ENCODE peak calls at places on chromosomes 11 and 22, in eight cellular contexts. E is fibroblast of mammary gland, G is epithelial cell of esophagus, K is fibroblast of pulmonary artery, V is stomach, Z is IMR-90, L is thoracic aorta, Q is left lung. M is an unnamed sample.

GRCh38 chr11:116925050-116925449 is 87.6 kb upstream of the APOA1 start:
- DNase-seq in E (no peak), G (no peak), K (no peak), V (no peak), Z (no peak), L (no peak), Q (no peak), M (no peak)

GRCh38 chr11:128790200-128790599 is 76.9 kb downstream of the KCNJ1 start:
- DNase-seq in E (no peak), G (no peak), K (peak), V (no peak), Z (peak), L (no peak), Q (no peak), M (peak)

GRCh38 chr11:1487091-1487850 is 692 bp upstream of the MOB2 start:
- DNase-seq in E (no peak), G (no peak), K (no peak), V (no peak), Z (no peak), L (no peak), Q (peak), M (no peak)

GRCh38 chr11:75160880-75161279 is 10.0 kb downstream of the SLCO2B1 start:
- DNase-seq in E (no peak), G (no peak), K (no peak), V (no peak), Z (no peak), L (no peak), Q (no peak), M (no peak)

GRCh38 chr11:96014234-96014633 is 90.3 kb upstream of the MTMR2 start:
- DNase-seq in E (peak), G (peak), K (peak), V (no peak), Z (peak), L (no peak), Q (no peak), M (no peak)

GRCh38 chr11:19508166-19508565 is 204.5 kb upstream of the NAV2 start:
- DNase-seq in E (peak), G (no peak), K (no peak), V (peak), Z (peak), L (no peak), Q (no peak), M (peak)

GRCh38 chr22:41260871-41261270 is 20.1 kb upstream of the CHADL start:
- DNase-seq in E (no peak), G (no peak), K (no peak), V (no peak), Z (no peak), L (no peak), Q (no peak), M (no peak)

GRCh38 chr11:117259417-117259816 is 26.9 kb downstream of the RNF214 start:
- DNase-seq in E (peak), G (peak), K (peak), V (no peak), Z (peak), L (no peak), Q (no peak), M (no peak)

GRCh38 chr11:111917312-111917711 is 1.4 kb upstream of the C11orf52 start:
- DNase-seq in E (no peak), G (no peak), K (no peak), V (no peak), Z (no peak), L (no peak), Q (no peak), M (no peak)

GRCh38 chr11:83971063-83971462 is 684.9 kb upstream of the CCDC90B start:
- DNase-seq in E (peak), G (peak), K (peak), V (no peak), Z (peak), L (no peak), Q (no peak), M (no peak)

GRCh38 chr11:133078591-133079179 is 453.6 kb downstream of the OPCML start:
- DNase-seq in E (peak), G (peak), K (peak), V (peak), Z (peak), L (no peak), Q (no peak), M (peak)

GRCh38 chr11:134027671-134028070 is 41.2 kb upstream of the JAM3 start:
- DNase-seq in E (no peak), G (no peak), K (no peak), V (no peak), Z (no peak), L (no peak), Q (no peak), M (no peak)

GRCh38 chr22:49934144-49934890 is 15.9 kb downstream of the CRELD2 start:
- DNase-seq in E (peak), G (peak), K (no peak), V (peak), Z (peak), L (no peak), Q (peak), M (no peak)

GRCh38 chr11:130601141-130601540 is 152.7 kb downstream of the ADAMTS15 start:
- DNase-seq in E (peak), G (no peak), K (peak), V (peak), Z (peak), L (no peak), Q (no peak), M (no peak)

GRCh38 chr11:72328366-72329224 is 84.6 kb upstream of the PHOX2A start:
- DNase-seq in E (peak), G (peak), K (peak), V (no peak), Z (peak), L (no peak), Q (no peak), M (peak)

GRCh38 chr22:20571531-20572007 is 64.2 kb downstream of the MED15 start:
- DNase-seq in E (peak), G (peak), K (peak), V (peak), Z (no peak), L (no peak), Q (no peak), M (peak)

GRCh38 chr11:7579226-7579825 is 65.5 kb downstream of the PPFIBP2 start:
- DNase-seq in E (peak), G (no peak), K (peak), V (no peak), Z (peak), L (no peak), Q (no peak), M (no peak)

GRCh38 chr22:35467788-35468187 is 67.8 kb downstream of the MCM5 start:
- DNase-seq in E (peak), G (no peak), K (peak), V (peak), Z (peak), L (peak), Q (peak), M (peak)

GRCh38 chr11:10926801-10927200 is 68.9 kb upstream of the ZBED5 start:
- DNase-seq in E (no peak), G (peak), K (no peak), V (no peak), Z (peak), L (no peak), Q (no peak), M (no peak)

GRCh38 chr11:96197221-96197620 is 145.8 kb downstream of the MAML2 start:
- DNase-seq in E (no peak), G (no peak), K (no peak), V (no peak), Z (no peak), L (no peak), Q (no peak), M (no peak)

GRCh38 chr11:64000026-64000739 is 13.9 kb downstream of the OTUB1 start:
- DNase-seq in E (peak), G (peak), K (peak), V (peak), Z (peak), L (no peak), Q (peak), M (peak)
- H3K4me3 ChIP-seq in E (peak), G (peak), K (peak), V (peak), Z (no peak), L (peak), Q (peak), M (no peak)

DNA sequence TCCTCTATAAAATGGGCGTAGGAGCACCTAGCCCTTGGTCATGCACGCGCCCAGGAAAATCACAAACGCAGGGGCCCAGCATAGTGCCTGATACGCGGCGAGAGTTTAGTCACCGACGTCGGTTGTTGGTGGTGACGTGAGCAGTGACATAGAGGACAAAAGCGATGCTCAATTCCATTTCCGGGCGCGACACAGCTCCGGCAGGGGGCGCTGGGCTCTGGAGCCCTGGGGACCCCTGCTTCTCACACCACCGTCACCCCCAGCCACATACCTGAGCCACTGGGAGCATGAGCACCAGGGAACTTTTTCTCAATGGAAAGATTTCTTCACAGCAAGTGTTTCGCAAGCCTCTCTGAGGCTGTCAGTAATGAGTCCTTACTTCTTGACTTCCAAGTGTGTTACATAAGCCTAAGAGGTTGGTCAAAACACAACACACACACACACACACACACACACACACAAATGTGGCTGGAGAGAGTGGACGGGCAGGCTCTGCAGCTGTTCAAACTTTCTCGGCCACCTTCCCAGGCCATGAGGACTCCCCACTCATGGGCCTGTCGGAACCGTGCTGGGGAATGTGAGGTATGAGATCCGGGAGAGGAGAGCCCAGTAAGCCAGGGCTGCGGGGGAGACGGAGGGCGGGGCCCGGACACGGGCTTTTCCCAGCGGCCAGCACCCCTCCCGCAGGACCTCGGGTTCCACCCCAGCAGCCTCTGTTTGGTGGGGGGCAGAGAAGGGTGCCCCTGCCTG is 36.9 kb upstream of the LINC01488 start:
- DNase-seq in E (peak), G (peak), K (peak), V (no peak), Z (peak), L (peak), Q (peak), M (no peak)
- TF ChIP-seq CTCF in E (peak), G (no peak), K (peak), V (no peak), Z (peak), L (no peak), Q (no peak), M (peak)

GRCh38 chr22:42604403-42604802 is 10.3 kb downstream of the POLDIP3 start:
- DNase-seq in E (peak), G (no peak), K (peak), V (peak), Z (peak), L (no peak), Q (no peak), M (no peak)
- H3K4me3 ChIP-seq in E (no peak), G (no peak), K (no peak), V (no peak), Z (no peak), L (no peak), Q (no peak), M (no peak)

DNA sequence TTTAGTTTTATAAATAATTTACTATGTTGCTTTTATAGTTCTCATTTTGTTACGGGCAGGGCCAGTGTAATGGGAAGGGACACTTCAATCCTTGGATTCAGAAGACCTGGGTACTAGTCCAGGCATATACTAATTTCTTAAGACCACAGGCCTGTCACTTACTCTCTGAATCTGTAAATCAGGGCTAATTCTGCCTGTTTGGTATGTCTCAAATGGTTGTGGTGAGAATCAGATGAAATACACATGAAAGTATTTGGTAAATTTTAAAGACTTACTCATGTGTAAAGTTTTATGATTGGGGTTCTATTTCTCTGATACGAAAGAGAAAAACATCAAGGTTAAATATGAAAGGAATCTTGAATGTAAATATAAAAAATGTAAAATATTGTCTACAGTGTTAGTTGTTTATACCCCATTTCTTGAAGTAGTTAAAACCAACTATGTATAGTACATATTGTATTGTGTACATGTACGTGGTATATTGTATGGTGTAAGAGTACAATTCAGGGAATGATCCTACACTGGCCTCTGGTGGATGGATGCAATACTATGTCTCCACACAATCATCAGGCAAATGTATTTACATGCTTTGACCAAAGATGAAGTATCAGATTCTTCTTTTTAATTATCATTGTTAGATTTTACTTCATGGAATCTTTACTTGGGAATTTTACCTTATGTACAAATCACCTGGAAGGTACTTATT is 24.5 kb upstream of the RAG2 start:
- DNase-seq in E (peak), G (peak), K (peak), V (no peak), Z (peak), L (no peak), Q (no peak), M (peak)
- TF ChIP-seq CTCF in E (peak), G (peak), K (peak), V (no peak), Z (peak), L (peak), Q (peak), M (peak)

GRCh38 chr11:46122955-46123354 is 1.7 kb upstream of the PHF21A start:
- DNase-seq in E (peak), G (peak), K (peak), V (no peak), Z (peak), L (no peak), Q (no peak), M (peak)
- H3K4me3 ChIP-seq in E (peak), G (no peak), K (no peak), V (no peak), Z (no peak), L (peak), Q (no peak), M (no peak)

M was measured in endothelial cell of umbilical vein.